ENCODE peak calls at places on chromosomes 5 and 9, in eight cellular contexts. M, F, R, Q, P, N, D and E are unnamed samples.

GRCh38 chr5:131757830-131758519 is 38.8 kb downstream of the FNIP1 start:
- DNase-seq in M (no peak), F (no peak), R (no peak), Q (no peak), P (no peak), N (no peak), D (no peak), E (no peak)

GRCh38 chr9:87861332-87861731 is 21.3 kb upstream of the SPATA31E1 start:
- DNase-seq in M (no peak), F (no peak), R (no peak), Q (no peak), P (no peak), N (no peak), D (no peak), E (no peak)

GRCh38 chr9:134695144-134695543 is 53.5 kb downstream of the COL5A1 start:
- DNase-seq in M (no peak), F (peak), R (no peak), Q (no peak), P (no peak), N (no peak), D (no peak), E (no peak)

GRCh38 chr5:174573210-174574014 is 151.0 kb upstream of the MSX2 start:
- DNase-seq in M (no peak), F (no peak), R (no peak), Q (no peak), P (no peak), N (no peak), D (no peak), E (no peak)

GRCh38 chr5:119276976-119277375 is 78.8 kb upstream of the TNFAIP8 start:
- DNase-seq in M (no peak), F (no peak), R (no peak), Q (no peak), P (no peak), N (no peak), D (no peak), E (no peak)

GRCh38 chr5:144191998-144192397 is 21.3 kb downstream of the KCTD16 start:
- DNase-seq in M (peak), F (no peak), R (peak), Q (no peak), P (no peak), N (no peak), D (no peak), E (no peak)

GRCh38 chr5:139381837-139382361 is 1.2 kb downstream of the SLC23A1 start:
- DNase-seq in M (no peak), F (no peak), R (no peak), Q (no peak), P (peak), N (no peak), D (no peak), E (no peak)

GRCh38 chr5:93595420-93596136 is 12.6 kb downstream of the NR2F1 start:
- DNase-seq in M (no peak), F (no peak), R (no peak), Q (no peak), P (no peak), N (no peak), D (peak), E (no peak)

GRCh38 chr9:128550226-128550625 is 2.2 kb upstream of the SPTAN1 start:
- DNase-seq in M (no peak), F (no peak), R (no peak), Q (no peak), P (no peak), N (no peak), D (no peak), E (no peak)

GRCh38 chr9:70399141-70399540 is 15.3 kb downstream of the KLF9 start:
- DNase-seq in M (no peak), F (no peak), R (no peak), Q (no peak), P (no peak), N (no peak), D (no peak), E (no peak)

GRCh38 chr5:141493500-141494422 is 4.9 kb downstream of the PCDHGC5 start:
- DNase-seq in M (no peak), F (no peak), R (no peak), Q (no peak), P (peak), N (no peak), D (no peak), E (no peak)

GRCh38 chr9:73370053-73370452 is 218.4 kb downstream of the ANXA1 start:
- DNase-seq in M (no peak), F (no peak), R (no peak), Q (no peak), P (no peak), N (no peak), D (no peak), E (no peak)

GRCh38 chr5:96876292-96876850 is at the start of gene ERAP2:
- DNase-seq in M (peak), F (no peak), R (peak), Q (no peak), P (no peak), N (no peak), D (peak), E (no peak)

GRCh38 chr9:133854048-133854447 is 115.9 kb upstream of the SARDH start:
- DNase-seq in M (no peak), F (no peak), R (no peak), Q (no peak), P (no peak), N (no peak), D (no peak), E (no peak)

GRCh38 chr5:111792659-111793058 is 35.7 kb upstream of the NREP start:
- DNase-seq in M (no peak), F (no peak), R (no peak), Q (no peak), P (no peak), N (no peak), D (no peak), E (no peak)

GRCh38 chr5:34474573-34475021 is 181.5 kb upstream of the RAI14 start:
- DNase-seq in M (peak), F (no peak), R (peak), Q (no peak), P (no peak), N (peak), D (no peak), E (no peak)

GRCh38 chr5:106311230-106311629 is 1359.5 kb downstream of the EFNA5 start:
- DNase-seq in M (no peak), F (no peak), R (no peak), Q (no peak), P (no peak), N (no peak), D (no peak), E (no peak)

GRCh38 chr5:74581988-74582365 is 58.6 kb downstream of the ENC1 start:
- DNase-seq in M (no peak), F (no peak), R (no peak), Q (no peak), P (no peak), N (no peak), D (no peak), E (peak)

GRCh38 chr5:124651663-124652513 is 94.6 kb downstream of the ZNF608 start:
- DNase-seq in M (peak), F (peak), R (peak), Q (no peak), P (peak), N (peak), D (peak), E (peak)
- TF ChIP-seq EP300 in M (no peak), F (no peak), R (no peak), Q (no peak), P (no peak), N (no peak), D (no peak), E (no peak)

GRCh38 chr5:151692312-151692711 is 5.6 kb upstream of the SPARC start:
- DNase-seq in M (no peak), F (no peak), R (no peak), Q (no peak), P (no peak), N (no peak), D (no peak), E (no peak)

GRCh38 chr5:151696470-151697061 is 9.9 kb upstream of the SPARC start:
- DNase-seq in M (no peak), F (peak), R (no peak), Q (no peak), P (peak), N (no peak), D (no peak), E (no peak)

GRCh38 chr5:151695464-151695863 is 8.7 kb upstream of the SPARC start:
- DNase-seq in M (no peak), F (no peak), R (no peak), Q (no peak), P (no peak), N (no peak), D (no peak), E (no peak)

GRCh38 chr5:151691706-151692105 is 5.0 kb upstream of the SPARC start:
- DNase-seq in M (no peak), F (no peak), R (no peak), Q (no peak), P (no peak), N (no peak), D (no peak), E (no peak)

GRCh38 chr5:151694035-151694485 is 7.3 kb upstream of the SPARC start:
- DNase-seq in M (peak), F (no peak), R (no peak), Q (no peak), P (no peak), N (no peak), D (no peak), E (no peak)
- TF ChIP-seq EP300 in M (no peak), F (no peak), R (no peak), Q (no peak), P (no peak), N (no peak), D (no peak), E (no peak)

DNA sequence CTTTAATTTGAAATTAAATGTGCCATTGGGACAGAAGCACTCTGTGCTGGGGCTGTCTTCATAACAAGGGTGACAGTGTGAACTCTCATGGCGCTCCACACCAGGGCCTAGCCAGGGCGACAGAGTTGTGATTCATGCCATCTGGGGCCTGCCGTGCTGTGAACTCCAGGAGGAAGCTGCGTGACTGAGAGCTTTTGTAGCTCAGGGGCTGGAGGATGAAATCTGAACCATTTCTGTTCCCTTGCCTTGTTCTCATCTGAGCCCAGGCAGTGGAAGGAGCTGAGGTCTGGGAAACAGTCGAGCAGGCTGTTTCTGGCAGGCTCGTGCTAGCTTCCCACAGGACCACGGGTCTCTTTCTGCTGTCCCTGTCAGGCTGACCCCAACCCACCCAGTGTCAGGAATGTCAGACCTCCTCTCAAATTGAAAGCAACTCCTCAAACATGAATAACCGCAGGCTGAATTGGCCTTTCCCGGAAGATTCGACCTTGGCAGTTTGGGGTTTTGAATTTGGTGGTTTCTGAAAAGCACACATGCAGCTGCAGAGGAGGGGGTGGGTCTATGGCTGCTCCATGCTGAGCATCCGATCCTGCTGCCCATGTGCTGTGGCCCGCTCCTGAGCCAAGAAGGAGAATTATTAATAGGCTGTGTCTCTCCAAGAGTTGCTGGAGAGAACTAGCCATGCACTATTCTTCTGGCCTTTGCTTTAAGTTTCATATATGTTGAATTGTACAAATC is 69.2 kb upstream of the RPS23 start:
- DNase-seq in M (no peak), F (peak), R (no peak), Q (no peak), P (no peak), N (no peak), D (peak), E (no peak)
- TF ChIP-seq EP300 in M (no peak), F (no peak), R (no peak), Q (no peak), P (no peak), N (no peak), D (no peak), E (no peak)

DNA sequence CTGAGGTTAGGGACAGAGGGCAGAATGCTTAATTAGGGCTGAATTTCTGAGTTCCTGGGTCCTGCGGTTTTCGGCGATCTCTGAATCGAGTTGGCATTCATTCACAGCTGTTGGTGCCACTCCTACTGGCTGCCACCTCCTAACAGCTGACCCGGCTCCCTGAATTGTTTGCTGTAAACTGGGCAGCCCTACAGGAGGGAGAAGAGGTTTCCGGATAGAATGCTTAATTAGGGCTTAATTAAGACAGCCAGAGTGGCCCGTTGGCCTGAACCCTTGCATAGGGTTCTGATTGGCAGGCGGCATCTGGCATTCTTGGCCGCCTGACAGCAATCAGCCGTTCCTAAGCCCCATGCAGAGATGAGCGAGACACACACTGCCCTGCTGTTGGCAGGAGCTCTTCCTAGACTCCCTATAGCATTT is 25.7 kb downstream of the FRMPD1 start:
- DNase-seq in M (no peak), F (no peak), R (no peak), Q (no peak), P (no peak), N (peak), D (no peak), E (no peak)
- TF ChIP-seq EP300 in M (no peak), F (no peak), R (no peak), Q (no peak), P (no peak), N (no peak), D (no peak), E (no peak)